ENCODE peak calls at places on chromosomes 7 and 10, in eight cellular contexts. W is A549, V is K562, N is HCT116, Z is GM12878, U is HepG2, I is endothelial cell of umbilical vein, R is H1. F is an unnamed sample.

GRCh38 chr10:21217107-21217506 is 308.4 kb downstream of the SKIDA1 start:
- DNase-seq in W (no peak), V (no peak), N (no peak), Z (no peak), U (no peak), I (no peak), R (no peak), F (no peak)

GRCh38 chr10:34804306-34804705 is 10.8 kb downstream of the PARD3 start:
- DNase-seq in W (no peak), V (no peak), N (no peak), Z (no peak), U (no peak), I (no peak), R (no peak), F (no peak)

GRCh38 chr10:102927311-102928010 is 9.4 kb downstream of the CNNM2 start:
- DNase-seq in W (no peak), V (peak; percentile 51), N (no peak), Z (no peak), U (no peak), I (no peak), R (no peak), F (peak; percentile 87)

GRCh38 chr7:77866791-77867190 is 68.2 kb downstream of the PHTF2 start:
- DNase-seq in W (peak; percentile 25), V (no peak), N (no peak), Z (no peak), U (peak; percentile 60), I (peak; percentile 79), R (no peak), F (peak; percentile 28)

GRCh38 chr7:84187813-84188212 is 6.8 kb downstream of the SEMA3A start:
- DNase-seq in W (no peak), V (no peak), N (no peak), Z (no peak), U (no peak), I (peak; percentile 83), R (no peak), F (no peak)

GRCh38 chr7:155604504-155604997 is 39.9 kb upstream of the RBM33 start:
- DNase-seq in W (no peak), V (no peak), N (no peak), Z (no peak), U (no peak), I (no peak), R (no peak), F (no peak)

GRCh38 chr7:100100420-100101015 is 679 bp downstream of the MCM7 start:
- DNase-seq in W (peak; percentile 93), V (peak; percentile 96), N (peak; percentile 92), Z (peak; percentile 56), U (peak; percentile 89), I (peak; percentile 97), R (no peak), F (peak; percentile 98)

GRCh38 chr10:125149278-125150047 is 10.9 kb downstream of the CTBP2 start:
- DNase-seq in W (peak; percentile 53), V (peak; percentile 65), N (peak; percentile 52), Z (no peak), U (no peak), I (peak; percentile 77), R (no peak), F (peak; percentile 34)

GRCh38 chr7:38309555-38309954 is 36.1 kb upstream of the TARP start:
- DNase-seq in W (no peak), V (no peak), N (no peak), Z (no peak), U (no peak), I (no peak), R (no peak), F (peak; percentile 59)

GRCh38 chr7:29311314-29311713 is 116.7 kb downstream of the CHN2 start:
- DNase-seq in W (no peak), V (no peak), N (no peak), Z (no peak), U (no peak), I (no peak), R (no peak), F (no peak)

GRCh38 chr10:124648738-124649137 is 95.4 kb downstream of the FAM53B start:
- DNase-seq in W (no peak), V (peak; percentile 85), N (no peak), Z (peak; percentile 33), U (no peak), I (peak; percentile 84), R (no peak), F (peak; percentile 96)

GRCh38 chr10:4254101-4254994 is 469.3 kb upstream of the KLF6 start:
- DNase-seq in W (no peak), V (no peak), N (no peak), Z (no peak), U (no peak), I (no peak), R (no peak), F (no peak)

GRCh38 chr10:106111241-106111640 is 1053.3 kb downstream of the SORCS1 start:
- DNase-seq in W (no peak), V (no peak), N (no peak), Z (no peak), U (no peak), I (no peak), R (no peak), F (no peak)

GRCh38 chr10:34998940-34999339 is 91.2 kb downstream of the CUL2 start:
- DNase-seq in W (no peak), V (no peak), N (no peak), Z (no peak), U (no peak), I (no peak), R (no peak), F (no peak)

DNA sequence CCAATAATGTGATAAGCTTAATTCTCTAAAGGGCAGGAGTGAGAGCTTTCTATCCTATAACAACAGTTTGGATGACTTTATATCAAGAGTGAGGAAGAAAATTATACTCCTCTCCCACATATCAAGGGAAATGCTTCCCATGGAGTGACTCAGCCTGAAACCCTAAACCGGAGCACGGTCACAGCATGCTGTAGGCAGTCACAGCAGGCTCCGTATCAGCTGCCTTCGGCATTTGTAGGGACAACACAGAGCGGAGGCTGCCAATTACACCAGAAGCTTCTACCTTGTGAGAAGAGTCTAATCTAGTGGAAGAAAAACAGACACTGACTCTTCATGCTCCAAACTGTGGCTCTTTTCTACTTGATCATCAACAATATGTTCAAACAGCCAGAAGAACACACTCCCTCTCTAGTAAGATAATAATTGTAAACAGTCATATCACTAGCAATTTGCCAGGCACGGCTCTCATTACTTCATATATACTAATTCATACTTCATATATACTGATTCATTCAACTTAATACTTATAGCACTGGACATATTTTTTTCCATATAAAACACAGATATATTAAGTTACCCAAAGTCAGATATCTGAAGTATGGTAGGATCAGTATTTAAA is 65.9 kb downstream of the DGKB start:
- DNase-seq in W (no peak), V (no peak), N (peak; percentile 10), Z (no peak), U (no peak), I (peak; percentile 9), R (peak; percentile 29), F (no peak)
- TF ChIP-seq MAX in W (no peak), V (no peak), N (peak; percentile 45), Z (no peak), U (no peak), I (no peak), R (peak; percentile 49), F (no peak)

GRCh38 chr7:17178562-17178961 is 119.9 kb upstream of the AHR start:
- DNase-seq in W (no peak), V (no peak), N (no peak), Z (no peak), U (no peak), I (no peak), R (no peak), F (no peak)
- TF ChIP-seq POLR2A in W (no peak), V (no peak), N (no peak), Z (no peak), U (no peak), I (no peak), R (no peak), F (no peak)

GRCh38 chr7:44796034-44796503 is 412 bp upstream of the PPIA start:
- DNase-seq in W (peak; percentile 64), V (no peak), N (peak; percentile 16), Z (no peak), U (peak; percentile 53), I (no peak), R (peak; percentile 23), F (no peak)

GRCh38 chr7:44797329-44798258 is 1.1 kb downstream of the PPIA start:
- DNase-seq in W (peak; percentile 81), V (peak; percentile 94), N (peak; percentile 64), Z (no peak), U (peak; percentile 79), I (peak; percentile 90), R (peak; percentile 58), F (peak; percentile 96)

GRCh38 chr7:44799939-44800338 is 3.5 kb downstream of the PPIA start:
- DNase-seq in W (no peak), V (no peak), N (no peak), Z (no peak), U (no peak), I (no peak), R (no peak), F (no peak)

GRCh38 chr7:44796504-44797328 is at the start of gene PPIA:
- DNase-seq in W (peak; percentile 98), V (peak; percentile 99), N (peak; percentile 97), Z (peak; percentile 87), U (peak; percentile 95), I (peak; percentile 97), R (peak; percentile 94), F (peak; percentile 100)

GRCh38 chr7:44798649-44799275 is 2.3 kb downstream of the PPIA start:
- DNase-seq in W (no peak), V (no peak), N (no peak), Z (no peak), U (no peak), I (no peak), R (no peak), F (no peak)
- TF ChIP-seq MAX in W (no peak), V (no peak), N (no peak), Z (no peak), U (no peak), I (no peak), R (no peak), F (no peak)

GRCh38 chr10:119871881-119872609 is 598 bp downstream of the MCMBP start:
- DNase-seq in W (no peak), V (peak; percentile 29), N (peak; percentile 51), Z (no peak), U (no peak), I (peak; percentile 52), R (no peak), F (peak; percentile 93)
- TF ChIP-seq POLR2A in W (no peak), V (no peak), N (no peak), Z (no peak), U (no peak), I (no peak), R (no peak), F (no peak)

DNA sequence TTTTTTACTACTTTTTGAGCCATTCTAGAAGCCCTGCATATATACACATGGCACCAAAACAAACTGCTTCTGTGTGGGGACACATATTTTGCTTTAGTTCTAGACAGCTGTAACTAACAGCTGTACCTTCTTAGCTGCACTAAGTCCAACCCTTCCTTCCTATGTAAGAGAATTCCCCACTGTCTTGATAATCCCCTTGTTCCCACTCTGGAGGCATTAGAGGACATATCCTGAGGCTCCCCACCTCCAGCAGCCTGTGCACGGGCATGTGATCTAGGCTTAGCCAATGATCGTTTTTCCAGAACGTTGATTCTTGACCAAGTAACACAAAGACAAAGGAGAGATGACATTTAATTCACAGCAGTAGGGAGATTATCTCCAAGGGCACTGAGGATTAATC is 13.3 kb upstream of the CDK13 start:
- DNase-seq in W (no peak), V (no peak), N (no peak), Z (no peak), U (no peak), I (no peak), R (no peak), F (no peak)
- TF ChIP-seq MAX in W (no peak), V (no peak), N (no peak), Z (no peak), U (no peak), I (no peak), R (no peak), F (no peak)

GRCh38 chr10:31774928-31775668 is 153.5 kb downstream of the ARHGAP12 start:
- DNase-seq in W (no peak), V (no peak), N (no peak), Z (no peak), U (no peak), I (no peak), R (no peak), F (no peak)
- TF ChIP-seq POLR2A in W (no peak), V (no peak), N (no peak), Z (no peak), U (no peak), I (no peak), R (no peak), F (no peak)